ENCODE peak calls at places on chromosome 2, in five cellular contexts. O is CD4-positive, alpha-beta T cell; C is WTC11; R is stimulated activated effector memory CD8-positive, alpha-beta T cell treated with anti-CD3 and anti-CD28 coated beads, Interleukin-12 subunit alpha, Interleukin-12 subunit beta, amount 100 ng/mL, for 72 hours; V is pancreas. A is an unnamed sample.

GRCh38 chr2:23944527-23944926 is 4.3 kb downstream of the UBXN2A start:
- ATAC-seq in O (no peak), V (no peak), C (no peak), R (no peak), A (no peak)

GRCh38 chr2:237221443-237221842 is 135.8 kb downstream of the COPS8 start:
- ATAC-seq in R (no peak), O (no peak), C (peak; percentile 34), V (no peak), A (no peak)

GRCh38 chr2:17555150-17555549 is 14.7 kb downstream of the VSNL1 start:
- ATAC-seq in C (no peak), O (no peak), V (no peak), R (no peak), A (no peak)

GRCh38 chr2:10400568-10400977 is 47.6 kb downstream of the ODC1 start:
- ATAC-seq in V (no peak), R (peak; percentile 92), O (peak; percentile 32), C (no peak), A (peak; percentile 37)

GRCh38 chr2:1617425-1618021 is 126.8 kb downstream of the PXDN start:
- ATAC-seq in R (peak; percentile 22), C (peak; percentile 38), O (no peak), V (no peak), A (no peak)

GRCh38 chr2:226903179-226903578 is 67.3 kb downstream of the RHBDD1 start:
- ATAC-seq in C (no peak), V (no peak), O (no peak), R (peak; percentile 93), A (no peak)

GRCh38 chr2:129180124-129180716 is 799.2 kb upstream of the RAB6C start:
- ATAC-seq in R (no peak), C (no peak), O (no peak), V (no peak), A (no peak)

GRCh38 chr2:59266453-59266852 is 1025.3 kb upstream of the FANCL start:
- ATAC-seq in O (no peak), C (no peak), R (no peak), V (no peak), A (no peak)

GRCh38 chr2:215652432-215652831 is 216.6 kb upstream of the FN1 start:
- ATAC-seq in C (no peak), O (no peak), R (no peak), V (no peak), A (peak; percentile 64)